ENCODE peak calls at places on chromosomes 7 and 10, in six cellular contexts. I, S, H, U, P and Q are unnamed samples.

GRCh38 chr7:18958627-18959026 is 158.8 kb downstream of the TWIST1 start:
- DNase-seq in H (peak), I (no peak), P (no peak), U (no peak), S (no peak), Q (no peak)

GRCh38 chr7:121076350-121077164 is 88.0 kb downstream of the CPED1 start:
- DNase-seq in U (no peak), S (no peak), I (peak), H (peak), P (no peak), Q (no peak)

GRCh38 chr7:17660116-17660515 is 280.2 kb downstream of the SNX13 start:
- DNase-seq in I (no peak), U (no peak), S (no peak), H (peak), P (no peak), Q (no peak)

GRCh38 chr10:79012567-79012966 is 56.2 kb upstream of the ZMIZ1 start:
- DNase-seq in P (no peak), U (no peak), I (no peak), S (no peak), H (no peak), Q (no peak)

GRCh38 chr7:8327199-8327598 is 65.2 kb upstream of the ICA1 start:
- DNase-seq in S (no peak), H (no peak), P (no peak), I (no peak), U (no peak), Q (no peak)

GRCh38 chr7:55484241-55484640 is 88.1 kb downstream of the VOPP1 start:
- DNase-seq in I (no peak), P (no peak), H (no peak), U (no peak), S (no peak), Q (no peak)

GRCh38 chr7:34208878-34209621 is 303.7 kb downstream of the BMPER start:
- DNase-seq in H (no peak), P (peak), U (no peak), I (no peak), S (no peak), Q (no peak)

GRCh38 chr7:107551936-107552335 is 11.8 kb downstream of the COG5 start:
- DNase-seq in I (no peak), H (peak), S (no peak), P (no peak), U (no peak), Q (no peak)

GRCh38 chr10:17214991-17215781 is 12.9 kb upstream of the VIM start:
- DNase-seq in U (no peak), S (no peak), P (no peak), I (no peak), H (peak), Q (no peak)

GRCh38 chr10:46223064-46223480 is 63.7 kb upstream of the ANTXRL start:
- DNase-seq in U (no peak), P (no peak), H (no peak), I (no peak), S (no peak), Q (no peak)

GRCh38 chr7:51328351-51328801 is 11.8 kb upstream of the COBL start:
- DNase-seq in S (no peak), P (no peak), U (no peak), I (no peak), H (no peak), Q (no peak)

GRCh38 chr10:99345350-99345749 is 16.2 kb downstream of the CNNM1 start:
- DNase-seq in H (peak), P (no peak), S (no peak), I (no peak), U (no peak), Q (no peak)

GRCh38 chr7:151432658-151433521 is 7.1 kb downstream of the CRYGN start:
- DNase-seq in S (no peak), I (no peak), H (no peak), P (no peak), U (no peak), Q (no peak)
- TF ChIP-seq CTCF in S (no peak), I (no peak), H (no peak), P (no peak), U (peak), Q (no peak)

GRCh38 chr10:48251525-48252353 is 22.8 kb downstream of the FRMPD2 start:
- DNase-seq in H (no peak), P (no peak), I (no peak), S (peak), U (no peak), Q (no peak)

GRCh38 chr10:48253970-48254657 is 20.4 kb downstream of the FRMPD2 start:
- DNase-seq in S (no peak), P (no peak), H (no peak), U (no peak), I (peak), Q (no peak)

GRCh38 chr10:48251152-48251524 is 23.4 kb downstream of the FRMPD2 start:
- DNase-seq in S (no peak), P (no peak), H (no peak), U (no peak), I (no peak), Q (no peak)

GRCh38 chr10:48254745-48255144 is 19.8 kb downstream of the FRMPD2 start:
- DNase-seq in U (no peak), S (no peak), H (no peak), P (no peak), I (no peak), Q (no peak)

DNA sequence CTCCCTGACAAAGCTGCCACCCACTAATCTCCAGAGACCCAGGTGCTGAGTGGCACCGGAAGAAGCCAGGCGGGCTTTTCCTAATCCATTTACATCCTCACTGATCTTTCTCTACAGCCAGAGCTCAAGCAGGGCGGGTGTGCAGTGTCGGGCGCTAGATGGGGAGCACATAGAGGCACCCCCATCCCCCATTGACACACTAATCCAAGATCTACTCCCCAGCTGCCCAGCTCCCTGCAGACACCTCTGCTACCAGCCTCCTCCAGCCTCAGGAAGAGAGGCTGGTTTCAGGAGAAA is 22.2 kb downstream of the FRMPD2 start:
- DNase-seq in S (no peak), U (no peak), H (no peak), I (no peak), P (no peak), Q (no peak)
- TF ChIP-seq CTCF in S (no peak), U (no peak), H (no peak), I (no peak), P (no peak), Q (no peak)

GRCh38 chr10:113000876-113001598 is 51.0 kb downstream of the TCF7L2 start:
- DNase-seq in P (peak), H (no peak), S (no peak), U (no peak), I (no peak), Q (no peak)
- TF ChIP-seq CTCF in P (no peak), H (no peak), S (no peak), U (no peak), I (peak), Q (no peak)

GRCh38 chr7:105444342-105444938 is 55.7 kb upstream of the SRPK2 start:
- DNase-seq in P (no peak), U (no peak), S (no peak), I (no peak), H (no peak), Q (no peak)

GRCh38 chr7:105438254-105438653 is 49.5 kb upstream of the SRPK2 start:
- DNase-seq in P (no peak), I (no peak), H (no peak), S (no peak), U (no peak), Q (no peak)

GRCh38 chr7:105438847-105439173 is 50.1 kb upstream of the SRPK2 start:
- DNase-seq in P (no peak), I (no peak), S (no peak), U (no peak), H (no peak), Q (no peak)

DNA sequence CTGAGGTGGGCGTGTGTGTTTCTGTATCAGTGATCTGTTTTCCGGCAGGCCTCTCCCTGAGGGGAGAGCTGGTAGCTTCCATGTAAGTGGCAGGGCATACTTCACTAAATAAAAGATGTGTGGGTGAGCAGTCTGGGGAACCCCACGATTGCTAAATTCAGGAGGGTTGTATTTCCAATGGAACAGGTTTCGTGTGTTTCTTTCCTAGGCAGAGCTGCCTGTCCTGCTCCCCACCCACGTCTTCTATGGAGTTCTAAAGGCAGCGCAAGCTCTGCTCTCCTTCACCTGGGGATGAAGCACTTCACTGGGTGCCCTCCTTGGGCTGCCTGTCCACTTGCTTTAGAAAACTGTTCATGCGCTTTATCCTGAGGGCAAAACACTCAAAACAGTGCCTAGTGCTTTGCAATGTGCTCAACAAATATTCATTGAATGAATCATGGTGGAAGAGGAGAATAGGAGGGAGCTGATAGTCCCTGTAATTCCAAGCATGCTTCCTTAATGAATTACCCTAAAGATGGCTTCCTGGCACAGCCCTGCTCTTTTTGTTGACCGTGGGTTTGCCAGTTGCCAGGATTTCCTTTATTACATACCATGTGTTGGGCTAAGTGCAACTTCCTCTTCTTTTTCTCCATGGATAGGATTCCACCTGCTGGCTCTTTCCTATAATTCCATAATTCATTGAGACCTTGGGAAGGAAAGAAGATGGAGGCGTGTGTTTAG is 50.6 kb upstream of the SRPK2 start:
- DNase-seq in S (no peak), I (peak), P (no peak), H (peak), U (no peak), Q (no peak)
- TF ChIP-seq CTCF in S (no peak), I (no peak), P (no peak), H (no peak), U (no peak), Q (no peak)

DNA sequence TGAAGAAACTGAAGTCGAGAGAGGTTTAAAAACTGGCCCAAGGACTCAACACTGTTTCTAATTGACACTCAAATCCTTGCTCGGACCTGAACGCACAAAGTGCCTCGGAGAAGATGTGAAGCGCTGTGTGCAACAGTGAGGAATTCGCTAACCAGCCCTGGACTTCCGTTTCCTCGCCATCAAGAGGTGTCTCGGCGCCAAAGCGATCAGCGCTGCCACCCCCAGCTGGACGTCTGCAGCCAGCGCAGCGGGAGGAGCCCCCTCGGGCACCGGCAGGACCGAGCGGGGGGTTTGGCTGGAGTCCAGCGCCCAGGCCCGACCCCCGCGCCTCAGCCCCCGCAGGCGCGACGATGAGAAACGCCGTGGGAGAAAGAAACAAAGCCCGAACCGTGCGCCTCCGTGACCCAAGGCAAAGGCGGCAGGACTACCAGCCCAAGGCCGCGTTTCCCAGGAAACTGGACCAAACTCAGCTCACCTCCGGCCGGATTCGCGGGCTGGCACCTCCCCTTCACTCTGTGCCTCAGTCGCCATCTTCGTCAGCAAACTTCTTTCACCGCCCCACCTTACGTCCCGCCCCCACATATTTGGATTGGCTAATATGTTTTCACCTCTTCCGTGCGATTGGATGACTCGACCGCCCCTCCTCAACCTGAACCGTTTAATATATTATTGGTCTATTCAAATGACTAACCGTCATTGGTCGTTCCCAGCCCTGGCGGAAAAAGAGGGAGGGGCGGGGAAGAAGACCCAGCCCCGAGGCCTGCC is at the start of gene ARHGAP19:
- DNase-seq in I (peak), S (peak), U (peak), P (peak), H (peak), Q (peak)
- TF ChIP-seq CTCF in I (peak), S (no peak), U (no peak), P (no peak), H (no peak), Q (no peak)

GRCh38 chr10:10995120-10995519 is 22.6 kb upstream of the CELF2 start:
- DNase-seq in S (no peak), P (no peak), I (no peak), U (no peak), H (no peak), Q (no peak)

GRCh38 chr10:10993785-10994184 is 23.9 kb upstream of the CELF2 start:
- DNase-seq in P (no peak), I (no peak), H (no peak), S (no peak), U (no peak), Q (no peak)

GRCh38 chr10:10992072-10992471 is 25.6 kb upstream of the CELF2 start:
- DNase-seq in S (no peak), I (no peak), U (no peak), H (no peak), P (no peak), Q (no peak)

GRCh38 chr10:10992961-10993714 is 24.5 kb upstream of the CELF2 start:
- DNase-seq in U (no peak), S (no peak), P (no peak), I (no peak), H (no peak), Q (no peak)

GRCh38 chr10:10994360-10994759 is 23.3 kb upstream of the CELF2 start:
- DNase-seq in P (no peak), I (no peak), S (no peak), U (no peak), H (no peak), Q (no peak)
- TF ChIP-seq CTCF in P (no peak), I (no peak), S (no peak), U (no peak), H (no peak), Q (no peak)

DNA sequence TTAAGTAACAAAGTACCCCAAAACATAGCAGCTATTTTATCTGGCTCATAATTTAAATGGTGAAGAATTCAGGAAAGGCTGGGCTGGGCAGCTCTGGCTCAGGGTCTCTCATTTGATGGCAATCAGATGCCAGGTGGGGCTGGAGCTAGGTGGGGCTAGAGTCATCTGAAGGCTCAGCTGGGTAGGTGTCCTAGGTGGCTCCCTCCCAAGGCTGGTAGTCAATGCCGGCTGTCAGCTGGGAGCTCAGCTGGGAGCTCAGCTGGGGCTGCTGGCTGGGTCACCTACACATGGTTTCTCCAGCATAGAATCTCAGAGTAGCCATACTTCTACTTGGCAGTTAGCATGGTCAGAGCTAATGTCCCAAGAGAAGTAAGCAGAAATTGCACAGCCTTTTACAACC is 34.1 kb downstream of the OSBPL3 start:
- DNase-seq in I (no peak), U (no peak), S (no peak), P (no peak), H (no peak), Q (no peak)
- TF ChIP-seq CTCF in I (no peak), U (no peak), S (no peak), P (no peak), H (no peak), Q (no peak)

GRCh38 chr10:112774808-112775207 is 175.2 kb upstream of the TCF7L2 start:
- DNase-seq in H (no peak), P (no peak), U (no peak), S (no peak), I (no peak), Q (no peak)

GRCh38 chr10:112773783-112774182 is 176.3 kb upstream of the TCF7L2 start:
- DNase-seq in P (no peak), S (no peak), I (no peak), H (no peak), U (no peak), Q (no peak)

GRCh38 chr10:112774210-112774609 is 175.8 kb upstream of the TCF7L2 start:
- DNase-seq in P (no peak), S (no peak), H (no peak), U (no peak), I (no peak), Q (no peak)

GRCh38 chr10:112775892-112776679 is 174.0 kb upstream of the TCF7L2 start:
- DNase-seq in I (no peak), P (no peak), H (no peak), U (no peak), S (no peak), Q (no peak)

GRCh38 chr10:112775347-112775746 is 174.7 kb upstream of the TCF7L2 start:
- DNase-seq in H (peak), I (no peak), P (no peak), S (no peak), U (no peak), Q (no peak)
- TF ChIP-seq CTCF in H (peak), I (peak), P (no peak), S (no peak), U (no peak), Q (no peak)

GRCh38 chr7:84998665-84999064 is 188.2 kb downstream of the SEMA3D start:
- DNase-seq in I (no peak), U (no peak), S (no peak), H (no peak), P (no peak), Q (no peak)
- TF ChIP-seq CTCF in I (no peak), U (no peak), S (no peak), H (no peak), P (no peak), Q (no peak)